ENCODE peak calls at places on chromosomes 13 and 19, in four cellular contexts. A is CD8-positive, alpha-beta T cell; Y is stomach; W is upper lobe of left lung. Q is an unnamed sample.

GRCh38 chr19:40805258-40805868 is 6.4 kb downstream of the EGLN2 start:
- DNase-seq in W (peak; percentile 65), A (peak; percentile 59), Y (peak; percentile 73), Q (no peak)

GRCh38 chr13:46773556-46773955 is 23.4 kb downstream of the ESD start:
- DNase-seq in W (no peak), Y (no peak), A (no peak), Q (no peak)

GRCh38 chr13:104571161-104571889 is 1505.1 kb upstream of the SLC10A2 start:
- DNase-seq in W (peak; percentile 42), A (no peak), Y (peak; percentile 55), Q (peak; percentile 81)

GRCh38 chr19:2922987-2923386 is 21.8 kb downstream of the ZNF77 start:
- DNase-seq in Y (no peak), A (no peak), W (peak; percentile 49), Q (no peak)

GRCh38 chr13:98480915-98481510 is 95.9 kb downstream of the STK24 start:
- DNase-seq in W (no peak), Y (no peak), A (no peak), Q (peak; percentile 15)

GRCh38 chr13:73306688-73307087 is 247.9 kb downstream of the KLF5 start:
- DNase-seq in Y (no peak), A (no peak), W (no peak), Q (no peak)

GRCh38 chr13:75798353-75799245 is 162.5 kb downstream of the LMO7 start:
- DNase-seq in W (no peak), Y (no peak), A (no peak), Q (peak; percentile 35)

GRCh38 chr13:59519776-59520175 is 644.0 kb downstream of the DIAPH3 start:
- DNase-seq in A (no peak), W (no peak), Y (no peak), Q (no peak)

GRCh38 chr19:10603084-10603872 is 16.2 kb upstream of the AP1M2 start:
- DNase-seq in W (peak; percentile 58), Y (peak; percentile 57), A (peak; percentile 78), Q (peak; percentile 29)

GRCh38 chr19:1410136-1410786 is 2.9 kb downstream of the DAZAP1 start:
- DNase-seq in W (peak; percentile 38), A (no peak), Y (no peak), Q (no peak)

GRCh38 chr19:1065606-1066109 is 1.3 kb upstream of the ARHGAP45 start:
- DNase-seq in A (no peak), Y (no peak), W (peak; percentile 83), Q (peak; percentile 37)

GRCh38 chr13:48783831-48784230 is 130.1 kb downstream of the CYSLTR2 start:
- DNase-seq in Y (no peak), W (no peak), A (no peak), Q (no peak)

GRCh38 chr19:18733196-18733647 is 49.7 kb downstream of the CRTC1 start:
- DNase-seq in Y (peak; percentile 57), A (no peak), W (no peak), Q (peak; percentile 91)

GRCh38 chr13:110014719-110015118 is 228.3 kb upstream of the IRS2 start:
- DNase-seq in A (no peak), W (no peak), Y (no peak), Q (no peak)

GRCh38 chr13:59666504-59666903 is 497.2 kb downstream of the DIAPH3 start:
- DNase-seq in Y (no peak), W (no peak), A (no peak), Q (peak; percentile 58)

GRCh38 chr19:5455367-5456129 is at the start of gene ZNRF4:
- DNase-seq in Y (no peak), W (no peak), A (no peak), Q (no peak)

GRCh38 chr19:2631213-2631821 is 71.2 kb downstream of the GNG7 start:
- DNase-seq in Y (no peak), W (no peak), A (no peak), Q (no peak)

GRCh38 chr19:45419396-45419795 is 4.3 kb downstream of the ERCC1 start:
- DNase-seq in Y (no peak), A (no peak), W (peak; percentile 41), Q (no peak)

GRCh38 chr13:112824429-112824828 is 134.6 kb downstream of the ATP11A start:
- DNase-seq in A (no peak), W (no peak), Y (peak; percentile 13), Q (no peak)

GRCh38 chr13:113904411-113904810 is 40.5 kb upstream of the GAS6 start:
- DNase-seq in W (peak; percentile 33), Y (peak; percentile 67), A (no peak), Q (peak; percentile 59)

GRCh38 chr13:30240608-30241007 is 66.7 kb downstream of the KATNAL1 start:
- DNase-seq in W (no peak), A (no peak), Y (no peak), Q (no peak)

GRCh38 chr19:36149673-36150406 is 2.4 kb downstream of the COX7A1 start:
- DNase-seq in A (no peak), Y (no peak), W (no peak), Q (no peak)

GRCh38 chr13:100301418-100301817 is 212.5 kb downstream of the PCCA start:
- DNase-seq in W (no peak), Y (no peak), A (no peak), Q (peak; percentile 13)

GRCh38 chr13:29384466-29384865 is 211.0 kb downstream of the SLC7A1 start:
- DNase-seq in A (no peak), W (no peak), Y (no peak), Q (no peak)

GRCh38 chr13:98385591-98385990 is 191.3 kb downstream of the STK24 start:
- DNase-seq in W (no peak), A (no peak), Y (no peak), Q (no peak)

GRCh38 chr13:101455863-101456262 is 3.4 kb downstream of the ITGBL1 start:
- DNase-seq in A (no peak), Y (no peak), W (no peak), Q (no peak)

GRCh38 chr13:112955956-112956355 is 13.1 kb upstream of the MCF2L start:
- DNase-seq in W (no peak), A (no peak), Y (no peak), Q (no peak)

GRCh38 chr19:15575406-15575805 is 39.6 kb upstream of the CYP4F8 start:
- DNase-seq in W (no peak), Y (no peak), A (no peak), Q (no peak)

GRCh38 chr19:4278010-4278409 is 1.1 kb upstream of the SHD start:
- DNase-seq in Y (no peak), A (no peak), W (no peak), Q (no peak)

GRCh38 chr13:77918391-77919261 is at the start of gene EDNRB:
- DNase-seq in A (no peak), W (peak; percentile 53), Y (peak; percentile 27), Q (peak; percentile 59)

GRCh38 chr13:44903596-44903995 is 85.7 kb downstream of the NUFIP1 start:
- DNase-seq in A (no peak), W (peak; percentile 40), Y (peak; percentile 58), Q (no peak)

GRCh38 chr13:44918323-44919102 is 70.8 kb downstream of the NUFIP1 start:
- DNase-seq in A (peak; percentile 71), W (peak; percentile 94), Y (peak; percentile 87), Q (peak; percentile 98)

GRCh38 chr19:39997595-39998216 is 846 bp downstream of the ZNF546 start:
- DNase-seq in W (no peak), A (no peak), Y (no peak), Q (no peak)

GRCh38 chr13:63910406-63910957 is 2494.8 kb upstream of the PCDH20 start:
- DNase-seq in A (no peak), Y (no peak), W (no peak), Q (peak; percentile 4)

GRCh38 chr19:48308695-48309586 is 16.4 kb upstream of the EMP3 start:
- DNase-seq in Y (no peak), A (no peak), W (no peak), Q (peak; percentile 39)
- TF ChIP-seq CTCF in Y (no peak), A (no peak), W (no peak), Q (peak; percentile 41)

DNA sequence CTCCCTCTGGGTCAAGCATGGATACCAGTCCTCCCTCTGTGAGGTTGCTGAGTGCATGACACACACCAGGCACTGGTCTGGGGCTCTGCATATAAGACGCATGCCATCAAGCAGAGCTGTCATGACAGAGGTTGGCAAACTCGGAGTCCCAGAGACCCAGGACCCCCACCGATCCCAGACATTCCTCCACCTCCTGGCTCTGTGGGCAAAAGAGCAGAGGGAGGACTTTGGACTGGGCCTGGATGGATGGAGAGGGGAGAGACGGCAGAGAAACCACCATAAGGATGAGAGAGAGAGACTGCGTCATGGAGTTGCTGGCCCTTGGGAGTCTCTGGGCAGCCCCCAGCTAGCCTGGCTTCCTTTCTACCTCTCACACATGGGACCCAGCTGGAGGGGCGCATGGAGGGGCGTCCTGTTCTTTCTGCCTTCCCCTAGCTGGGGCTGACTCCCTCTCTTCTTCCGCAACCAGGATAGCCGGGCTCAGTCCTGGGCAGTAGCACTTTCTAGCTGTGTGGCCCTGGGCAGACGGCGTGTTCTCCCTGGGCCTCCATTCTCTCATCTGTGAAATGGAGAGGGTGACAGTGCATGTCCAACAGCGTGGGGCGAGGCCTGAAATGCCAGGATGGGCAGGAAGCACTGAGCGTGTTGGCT is 1.6 kb downstream of the HPN start:
- DNase-seq in A (no peak), W (no peak), Y (no peak), Q (no peak)
- H3K4me1 ChIP-seq in A (peaks cover 28% of the 10 kb centered on the region), W (peaks cover 34% of the 10 kb centered on the region), Y (peaks cover 30% of the 10 kb centered on the region), Q (peaks cover 20% of the 10 kb centered on the region)

GRCh38 chr19:29260477-29261317 is 47.7 kb upstream of the UQCRFS1 start:
- DNase-seq in Y (no peak), W (no peak), A (no peak), Q (peak; percentile 40)
- TF ChIP-seq CTCF in Y (no peak), W (no peak), A (no peak), Q (peak; percentile 43)

GRCh38 chr19:38675611-38676010 is 28.2 kb downstream of the ACTN4 start:
- DNase-seq in Y (no peak), W (no peak), A (no peak), Q (no peak)
- H3K4me1 ChIP-seq in Y (peaks cover 70% of the 10 kb centered on the region), W (peaks cover 82% of the 10 kb centered on the region), A (peaks cover 17% of the 10 kb centered on the region), Q (peaks cover 41% of the 10 kb centered on the region)

DNA sequence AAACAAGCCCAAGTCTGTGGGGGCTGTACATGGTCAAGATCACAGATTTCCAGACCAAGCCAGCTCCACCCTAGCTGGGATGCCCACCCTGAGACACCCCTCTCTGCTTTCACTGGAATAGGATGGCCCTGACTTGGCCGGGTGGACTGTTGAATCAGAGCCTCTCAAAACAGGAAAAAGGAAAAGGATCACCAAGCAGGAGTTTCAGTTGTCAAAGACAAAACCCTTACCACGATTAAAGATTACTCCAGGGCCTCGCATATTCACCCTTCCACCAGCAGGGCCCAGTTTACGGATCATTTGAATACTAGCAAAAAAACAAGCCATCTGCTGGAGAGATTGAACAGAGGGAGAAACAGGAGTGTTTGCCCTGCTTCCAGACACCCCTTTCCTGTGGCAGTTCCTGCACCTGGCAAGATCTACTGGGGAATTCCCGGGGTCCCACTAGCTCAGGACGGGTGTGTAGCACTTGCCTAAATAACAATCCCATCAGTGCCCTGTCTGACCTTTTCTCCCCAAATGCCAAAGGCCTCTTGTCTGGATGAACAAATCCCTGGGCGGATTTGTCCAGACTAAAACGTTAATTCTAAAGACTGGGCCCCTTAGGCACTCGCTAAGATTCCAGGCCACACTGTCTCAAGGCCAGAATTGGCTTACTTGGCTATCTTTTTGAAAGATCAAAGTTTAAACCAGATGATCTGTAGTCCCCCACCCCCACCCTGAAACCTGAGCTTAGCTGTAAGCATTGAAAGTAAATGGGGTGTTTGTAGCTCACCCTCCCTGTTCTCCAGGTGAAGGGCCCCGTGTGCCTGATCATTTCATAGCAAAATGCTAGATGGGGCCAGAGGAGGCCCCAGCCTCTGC is 38.4 kb downstream of the ACTN4 start:
- DNase-seq in Y (no peak), A (no peak), W (no peak), Q (peak; percentile 81)
- TF ChIP-seq CTCF in Y (peak; percentile 46), A (no peak), W (peak; percentile 62), Q (peak; percentile 71)

Q was measured in cardiac muscle cell.